ENCODE peak calls at places on chromosome 7, in ten cellular contexts. Z is EL; O is DMS153; C is activated naive CD4-positive, alpha-beta T cell treated with anti-CD3 and anti-CD28 coated beads for 36 hours; N is NAMALWA; Y is activated CD8-positive, alpha-beta memory T cell treated with anti-CD3 and anti-CD28 coated beads, Interleukin-2, amount 50 U/mL, for 48 hours; F is caudate nucleus; K is effector CD8-positive, alpha-beta T cell; X is endothelial cell; T is HT1080. B is an unnamed sample.

GRCh38 chr7:885261-885892 is 9.0 kb downstream of the GET4 start:
- DNase-seq in Z (no peak), O (no peak), C (no peak), N (no peak), Y (no peak), F (no peak), K (no peak), X (no peak), T (no peak), B (no peak)

GRCh38 chr7:55477781-55478374 is 94.4 kb downstream of the VOPP1 start:
- DNase-seq in Z (peak), O (no peak), C (no peak), N (no peak), Y (no peak), F (no peak), K (no peak), X (no peak), T (peak), B (no peak)

GRCh38 chr7:134520130-134520529 is 7.2 kb upstream of the AKR1B10 start:
- DNase-seq in Z (no peak), O (no peak), C (no peak), N (no peak), Y (no peak), F (no peak), K (no peak), X (no peak), T (no peak), B (no peak)

GRCh38 chr7:151249034-151249731 is 689 bp upstream of the SMARCD3 start:
- DNase-seq in Z (peak), O (no peak), C (peak), N (no peak), Y (no peak), F (no peak), K (no peak), X (no peak), T (no peak), B (no peak)

GRCh38 chr7:123341102-123341501 is 141.3 kb upstream of the SLC13A1 start:
- DNase-seq in Z (no peak), O (no peak), C (no peak), N (no peak), Y (no peak), F (no peak), K (no peak), X (no peak), T (no peak), B (no peak)

GRCh38 chr7:83162402-83163256 is at the start of gene PCLO:
- DNase-seq in Z (peak), O (peak), C (peak), N (peak), Y (peak), F (peak), K (peak), X (peak), T (peak), B (peak)

GRCh38 chr7:50812847-50813475 is 30.3 kb upstream of the GRB10 start:
- DNase-seq in Z (peak), O (no peak), C (no peak), N (no peak), Y (no peak), F (no peak), K (no peak), X (no peak), T (peak), B (no peak)

GRCh38 chr7:68238204-68238805 is 1241.7 kb downstream of the TYW1 start:
- DNase-seq in Z (no peak), O (no peak), C (no peak), N (no peak), Y (no peak), F (no peak), K (no peak), X (no peak), T (no peak), B (no peak)

GRCh38 chr7:100351657-100352058 is 6.3 kb upstream of the PILRB start:
- DNase-seq in Z (no peak), O (no peak), C (no peak), N (no peak), Y (peak), F (no peak), K (no peak), X (no peak), T (no peak), B (no peak)

GRCh38 chr7:6375346-6376101 is 72.2 kb downstream of the DAGLB start:
- DNase-seq in Z (peak), O (no peak), C (peak), N (peak), Y (no peak), F (no peak), K (no peak), X (no peak), T (peak), B (no peak)

GRCh38 chr7:111266613-111267012 is 175.7 kb downstream of the LRRN3 start:
- DNase-seq in Z (peak), O (no peak), C (no peak), N (no peak), Y (no peak), F (no peak), K (no peak), X (no peak), T (no peak), B (no peak)

GRCh38 chr7:155198901-155199845 is 98.5 kb upstream of the INSIG1 start:
- DNase-seq in Z (peak), O (no peak), C (peak), N (no peak), Y (no peak), F (no peak), K (no peak), X (no peak), T (peak), B (no peak)

GRCh38 chr7:40306596-40306995 is 171.8 kb downstream of the SUGCT start:
- DNase-seq in Z (peak), O (no peak), C (no peak), N (no peak), Y (no peak), F (no peak), K (no peak), X (no peak), T (peak), B (no peak)

GRCh38 chr7:77544523-77544922 is 7.4 kb downstream of the PTPN12 start:
- DNase-seq in Z (no peak), O (no peak), C (no peak), N (no peak), Y (no peak), F (no peak), K (no peak), X (no peak), T (no peak), B (no peak)

GRCh38 chr7:33698006-33698405 is 207.3 kb upstream of the BMPER start:
- DNase-seq in Z (no peak), O (no peak), C (no peak), N (no peak), Y (no peak), F (no peak), K (no peak), X (no peak), T (no peak), B (no peak)

GRCh38 chr7:100812729-100813128 is 14.6 kb downstream of the EPHB4 start:
- DNase-seq in Z (no peak), O (no peak), C (no peak), N (no peak), Y (no peak), F (no peak), K (no peak), X (no peak), T (no peak), B (no peak)

GRCh38 chr7:151078233-151079040 is 2.2 kb downstream of the FASTK start:
- DNase-seq in Z (peak), O (no peak), C (no peak), N (no peak), Y (no peak), F (no peak), K (no peak), X (no peak), T (no peak), B (no peak)

GRCh38 chr7:120944826-120945562 is 5.6 kb upstream of the ING3 start:
- DNase-seq in Z (no peak), O (no peak), C (no peak), N (no peak), Y (no peak), F (no peak), K (no peak), X (no peak), T (no peak), B (peak)

GRCh38 chr7:80357530-80357929 is 154.3 kb downstream of the GNAT3 start:
- DNase-seq in Z (no peak), O (no peak), C (no peak), N (no peak), Y (no peak), F (no peak), K (no peak), X (no peak), T (no peak), B (no peak)

GRCh38 chr7:158487546-158488224 is 99.9 kb downstream of the PTPRN2 start:
- DNase-seq in Z (no peak), O (no peak), C (no peak), N (no peak), Y (no peak), F (no peak), K (no peak), X (no peak), T (no peak), B (peak)

GRCh38 chr7:34430456-34430855 is 227.6 kb upstream of the NPSR1 start:
- DNase-seq in Z (peak), O (no peak), C (peak), N (peak), Y (no peak), F (no peak), K (no peak), X (peak), T (peak), B (no peak)

GRCh38 chr7:130369110-130369711 is 11.1 kb upstream of the CPA1 start:
- DNase-seq in Z (peak), O (peak), C (peak), N (no peak), Y (no peak), F (no peak), K (no peak), X (no peak), T (peak), B (no peak)

GRCh38 chr7:80154656-80155325 is 20.2 kb downstream of the GNAI1 start:
- DNase-seq in Z (peak), O (no peak), C (no peak), N (no peak), Y (no peak), F (no peak), K (no peak), X (no peak), T (no peak), B (no peak)

GRCh38 chr7:100854146-100854895 is 1.8 kb downstream of the SLC12A9 start:
- DNase-seq in Z (no peak), O (no peak), C (no peak), N (no peak), Y (no peak), F (no peak), K (no peak), X (no peak), T (no peak), B (no peak)

GRCh38 chr7:133797355-133797754 is 329.8 kb upstream of the LRGUK start:
- DNase-seq in Z (no peak), O (no peak), C (no peak), N (no peak), Y (no peak), F (no peak), K (no peak), X (no peak), T (no peak), B (no peak)

GRCh38 chr7:112701456-112701855 is 88.7 kb downstream of the TMEM168 start:
- DNase-seq in Z (no peak), O (no peak), C (no peak), N (no peak), Y (no peak), F (no peak), K (no peak), X (no peak), T (no peak), B (no peak)

GRCh38 chr7:137940656-137941518 is 61.0 kb downstream of the CREB3L2 start:
- DNase-seq in Z (peak), O (no peak), C (no peak), N (no peak), Y (no peak), F (no peak), K (no peak), X (no peak), T (no peak), B (no peak)

GRCh38 chr7:41491752-41492405 is 211.0 kb downstream of the INHBA start:
- DNase-seq in Z (no peak), O (peak), C (no peak), N (no peak), Y (no peak), F (no peak), K (no peak), X (no peak), T (no peak), B (no peak)

GRCh38 chr7:95878677-95879076 is 106.3 kb downstream of the DYNC1I1 start:
- DNase-seq in Z (no peak), O (no peak), C (no peak), N (no peak), Y (no peak), F (no peak), K (no peak), X (no peak), T (no peak), B (no peak)

GRCh38 chr7:38438938-38439337 is 165.5 kb upstream of the TARP start:
- DNase-seq in Z (no peak), O (no peak), C (no peak), N (no peak), Y (no peak), F (no peak), K (no peak), X (no peak), T (no peak), B (no peak)

GRCh38 chr7:131654249-131654558 is 97.8 kb upstream of the PODXL start:
- DNase-seq in Z (no peak), O (no peak), C (no peak), N (no peak), Y (no peak), F (no peak), K (no peak), X (no peak), T (no peak), B (no peak)

B was measured in NCI-H774.